ENCODE peak calls at places on chromosome 14, in ten cellular contexts. J, R, Z, X, L, F, V, Y, C and Q are unnamed samples. For H3K9me3, the result is how much of the 10 kb centered on the place peaks cover.

GRCh38 chr14:89368490-89369477 is 48.2 kb downstream of the FOXN3 start:
- DNase-seq in J (no peak), R (no peak), Z (no peak), X (no peak), L (peak), F (no peak), V (no peak), Y (no peak), C (no peak), Q (no peak)

GRCh38 chr14:104212206-104213095 is 74.1 kb downstream of the KIF26A start:
- DNase-seq in J (no peak), R (no peak), Z (peak), X (no peak), L (no peak), F (no peak), V (no peak), Y (no peak), C (peak), Q (no peak)

GRCh38 chr14:76929927-76930326 is 98.6 kb downstream of the IRF2BPL start:
- DNase-seq in J (no peak), R (no peak), Z (no peak), X (no peak), L (no peak), F (no peak), V (no peak), Y (peak), C (no peak), Q (peak)

GRCh38 chr14:104130974-104131651 is 7.3 kb upstream of the KIF26A start:
- DNase-seq in J (peak), R (peak), Z (peak), X (no peak), L (peak), F (no peak), V (no peak), Y (no peak), C (peak), Q (peak)

GRCh38 chr14:90239139-90239538 is 17.2 kb upstream of the PSMC1 start:
- DNase-seq in J (no peak), R (no peak), Z (no peak), X (peak), L (no peak), F (no peak), V (no peak), Y (no peak), C (no peak), Q (no peak)

GRCh38 chr14:51394391-51394790 is 154.3 kb downstream of the TMX1 start:
- DNase-seq in J (no peak), R (no peak), Z (no peak), X (peak), L (no peak), F (no peak), V (no peak), Y (no peak), C (no peak), Q (no peak)

GRCh38 chr14:60485600-60486251 is at the start of gene C14orf39:
- DNase-seq in J (no peak), R (peak), Z (peak), X (peak), L (no peak), F (peak), V (no peak), Y (no peak), C (no peak), Q (no peak)

GRCh38 chr14:83940253-83940652 is 1589.7 kb upstream of the FLRT2 start:
- DNase-seq in J (no peak), R (no peak), Z (no peak), X (no peak), L (no peak), F (no peak), V (no peak), Y (no peak), C (no peak), Q (no peak)

GRCh38 chr14:102583726-102584125 is 8.7 kb upstream of the RCOR1 start:
- DNase-seq in J (no peak), R (no peak), Z (no peak), X (no peak), L (no peak), F (no peak), V (no peak), Y (no peak), C (no peak), Q (no peak)

GRCh38 chr14:51884086-51884927 is 23.9 kb downstream of the GNG2 start:
- DNase-seq in J (no peak), R (no peak), Z (no peak), X (peak), L (no peak), F (no peak), V (no peak), Y (no peak), C (no peak), Q (no peak)

GRCh38 chr14:56224179-56224578 is 106.0 kb downstream of the PELI2 start:
- DNase-seq in J (no peak), R (no peak), Z (no peak), X (no peak), L (no peak), F (no peak), V (no peak), Y (no peak), C (no peak), Q (no peak)

GRCh38 chr14:77601846-77602609 is 14.4 kb downstream of the SPTLC2 start:
- DNase-seq in J (no peak), R (peak), Z (no peak), X (peak), L (no peak), F (no peak), V (no peak), Y (no peak), C (no peak), Q (no peak)

GRCh38 chr14:26281280-26281998 is 316.4 kb downstream of the NOVA1 start:
- DNase-seq in J (no peak), R (peak), Z (no peak), X (peak), L (no peak), F (no peak), V (no peak), Y (no peak), C (no peak), Q (no peak)

GRCh38 chr14:33709711-33710110 is 241.2 kb downstream of the EGLN3 start:
- DNase-seq in J (no peak), R (no peak), Z (no peak), X (no peak), L (no peak), F (no peak), V (no peak), Y (no peak), C (no peak), Q (no peak)

GRCh38 chr14:31886161-31886835 is 190.8 kb upstream of the ARHGAP5 start:
- DNase-seq in J (no peak), R (no peak), Z (no peak), X (peak), L (no peak), F (no peak), V (no peak), Y (no peak), C (no peak), Q (no peak)

GRCh38 chr14:95407342-95407741 is 87.6 kb upstream of the CLMN start:
- DNase-seq in J (no peak), R (no peak), Z (no peak), X (no peak), L (no peak), F (no peak), V (no peak), Y (no peak), C (no peak), Q (no peak)

GRCh38 chr14:49173765-49174373 is 412.3 kb downstream of the RPS29 start:
- DNase-seq in J (no peak), R (peak), Z (peak), X (peak), L (peak), F (peak), V (no peak), Y (no peak), C (no peak), Q (no peak)

GRCh38 chr14:104329793-104330192 is 191.4 kb downstream of the KIF26A start:
- DNase-seq in J (no peak), R (no peak), Z (no peak), X (no peak), L (no peak), F (no peak), V (no peak), Y (no peak), C (no peak), Q (no peak)

GRCh38 chr14:23055621-23056256 is 1.6 kb downstream of the CDH24 start:
- DNase-seq in J (no peak), R (no peak), Z (peak), X (peak), L (no peak), F (no peak), V (no peak), Y (peak), C (no peak), Q (no peak)

GRCh38 chr14:55889124-55889523 is 229.1 kb upstream of the PELI2 start:
- DNase-seq in J (no peak), R (peak), Z (no peak), X (no peak), L (no peak), F (no peak), V (peak), Y (no peak), C (no peak), Q (no peak)

GRCh38 chr14:68609012-68609411 is 183.9 kb downstream of the ZFP36L1 start:
- DNase-seq in J (peak), R (no peak), Z (no peak), X (no peak), L (no peak), F (no peak), V (no peak), Y (no peak), C (no peak), Q (no peak)

GRCh38 chr14:101857226-101857625 is 95.7 kb downstream of the PPP2R5C start:
- DNase-seq in J (no peak), R (peak), Z (no peak), X (no peak), L (no peak), F (no peak), V (no peak), Y (no peak), C (no peak), Q (no peak)

GRCh38 chr14:46034305-46034704 is 617.3 kb downstream of the RPL10L start:
- DNase-seq in J (no peak), R (no peak), Z (no peak), X (no peak), L (no peak), F (no peak), V (no peak), Y (no peak), C (no peak), Q (no peak)

GRCh38 chr14:72888202-72888601 is 5.7 kb downstream of the DPF3 start:
- DNase-seq in J (no peak), R (no peak), Z (no peak), X (no peak), L (no peak), F (no peak), V (no peak), Y (no peak), C (no peak), Q (no peak)

GRCh38 chr14:68707496-68707895 is 85.4 kb downstream of the ZFP36L1 start:
- DNase-seq in J (no peak), R (no peak), Z (no peak), X (no peak), L (no peak), F (no peak), V (no peak), Y (no peak), C (no peak), Q (no peak)

GRCh38 chr14:79056879-79057278 is 886.7 kb downstream of the NRXN3 start:
- DNase-seq in J (no peak), R (no peak), Z (no peak), X (peak), L (no peak), F (no peak), V (no peak), Y (no peak), C (no peak), Q (no peak)

GRCh38 chr14:56118611-56119181 is 485 bp downstream of the PELI2 start:
- DNase-seq in J (no peak), R (no peak), Z (peak), X (no peak), L (peak), F (no peak), V (no peak), Y (no peak), C (peak), Q (peak)

GRCh38 chr14:66572836-66573235 is 64.9 kb downstream of the GPHN start:
- DNase-seq in J (no peak), R (no peak), Z (no peak), X (peak), L (no peak), F (no peak), V (no peak), Y (no peak), C (no peak), Q (no peak)

GRCh38 chr14:66575939-66576338 is 68.0 kb downstream of the GPHN start:
- DNase-seq in J (no peak), R (no peak), Z (no peak), X (no peak), L (no peak), F (no peak), V (no peak), Y (no peak), C (no peak), Q (no peak)

DNA sequence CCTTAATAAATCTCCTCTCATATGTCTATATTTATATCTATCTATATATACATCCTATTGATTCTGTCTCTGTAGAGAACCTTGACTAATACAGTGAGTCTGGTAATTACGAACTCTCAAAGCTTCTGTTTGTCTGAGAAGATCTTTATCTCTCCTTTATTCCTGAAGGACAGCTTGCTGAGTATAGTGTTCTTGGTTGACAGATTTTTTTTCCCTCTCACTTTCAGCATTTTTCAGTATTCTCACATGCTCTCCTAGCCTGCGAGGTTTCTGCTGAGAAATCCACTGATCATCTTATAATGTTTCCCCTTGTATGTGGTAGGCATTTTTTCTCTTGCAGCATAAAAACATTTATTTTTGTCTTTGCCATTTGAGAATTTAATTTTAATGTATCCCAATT is 67.1 kb downstream of the GPHN start:
- DNase-seq in J (no peak), R (no peak), Z (no peak), X (no peak), L (no peak), F (no peak), V (no peak), Y (no peak), C (no peak), Q (no peak)
- H3K9me3 ChIP-seq in J (under half), R (under half), Z (under half), X (under half), L (half or more), F (under half), V (under half), Y (under half), C (half or more), Q (under half)

GRCh38 chr14:105926415-105927093 is 400.2 kb downstream of the TMEM121 start:
- DNase-seq in J (peak), R (no peak), Z (no peak), X (no peak), L (peak), F (no peak), V (no peak), Y (no peak), C (peak), Q (no peak)

GRCh38 chr14:105924951-105925591 is 398.7 kb downstream of the TMEM121 start:
- DNase-seq in J (peak), R (no peak), Z (no peak), X (no peak), L (peak), F (no peak), V (no peak), Y (no peak), C (peak), Q (no peak)

GRCh38 chr14:105927661-105928060 is 401.3 kb downstream of the TMEM121 start:
- DNase-seq in J (peak), R (no peak), Z (no peak), X (no peak), L (peak), F (no peak), V (no peak), Y (no peak), C (peak), Q (no peak)

GRCh38 chr14:105925615-105926414 is 399.4 kb downstream of the TMEM121 start:
- DNase-seq in J (peak), R (no peak), Z (no peak), X (no peak), L (peak), F (no peak), V (no peak), Y (no peak), C (peak), Q (no peak)

DNA sequence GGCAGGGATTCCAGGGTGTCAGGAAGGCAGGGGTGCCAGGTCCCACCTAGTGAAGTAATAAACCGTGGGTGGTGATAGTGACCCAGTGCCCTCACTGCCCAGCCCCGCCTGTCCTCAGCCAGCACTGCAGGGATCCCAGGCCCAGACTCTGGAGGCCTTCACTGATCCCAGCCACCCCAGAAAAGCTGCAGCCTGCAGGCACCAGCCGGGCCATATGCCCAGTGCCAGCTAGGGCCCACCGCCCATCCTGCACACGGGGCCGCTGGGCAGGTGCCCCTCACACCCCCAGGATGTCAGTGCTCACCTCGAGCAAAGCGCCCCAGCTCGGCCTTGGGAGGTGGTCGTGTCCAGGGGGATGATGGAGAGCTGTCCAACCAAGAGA is 400.7 kb downstream of the TMEM121 start:
- DNase-seq in J (no peak), R (no peak), Z (no peak), X (no peak), L (peak), F (no peak), V (no peak), Y (no peak), C (peak), Q (no peak)
- H3K9me3 ChIP-seq in J (under half), R (under half), Z (under half), X (under half), L (under half), F (under half), V (under half), Y (under half), C (under half), Q (under half)

DNA sequence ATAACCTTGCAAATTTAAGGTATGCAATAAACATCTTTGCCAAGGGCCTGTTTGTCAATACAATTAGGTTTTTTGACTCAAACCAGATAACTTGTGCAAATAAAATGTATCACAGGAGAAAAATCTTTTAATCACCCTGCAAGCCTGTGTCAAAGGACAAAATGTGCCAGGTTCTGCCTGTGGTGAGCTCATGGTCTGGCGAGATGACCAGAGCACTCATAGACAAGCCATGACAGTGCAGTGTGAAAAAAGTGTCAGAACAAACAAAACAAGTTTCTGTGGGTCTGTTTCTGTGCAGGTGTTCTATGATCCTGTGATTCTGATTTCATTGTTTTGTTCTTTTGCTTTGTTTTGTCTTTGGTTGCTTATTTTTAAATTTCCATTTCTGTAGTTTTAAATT is 847.2 kb downstream of the VRK1 start:
- DNase-seq in J (no peak), R (peak), Z (no peak), X (no peak), L (no peak), F (no peak), V (no peak), Y (no peak), C (no peak), Q (no peak)
- H3K9me3 ChIP-seq in J (under half), R (under half), Z (under half), X (under half), L (under half), F (under half), V (under half), Y (under half), C (under half), Q (under half)

DNA sequence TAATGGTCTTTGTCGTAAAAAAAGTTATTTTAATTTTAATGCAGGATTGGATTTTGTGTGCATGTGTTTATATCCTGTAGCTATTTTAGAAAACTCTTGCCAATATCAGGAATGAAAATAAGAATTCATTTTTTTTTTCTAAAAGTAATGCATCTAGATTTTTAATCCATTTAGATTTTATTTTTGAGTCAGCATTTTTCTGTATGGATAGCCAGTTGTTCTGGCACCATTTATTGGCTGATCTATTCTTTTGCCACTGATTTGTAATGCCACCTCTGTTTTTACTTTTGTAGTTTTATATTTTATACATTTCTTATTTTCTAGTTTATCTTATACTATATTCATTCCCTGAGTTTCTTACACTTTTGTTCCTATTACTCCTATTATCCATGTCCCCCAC is 343.0 kb downstream of the FOXG1 start:
- DNase-seq in J (no peak), R (no peak), Z (no peak), X (no peak), L (no peak), F (no peak), V (no peak), Y (no peak), C (no peak), Q (no peak)
- H3K9me3 ChIP-seq in J (under half), R (under half), Z (under half), X (under half), L (under half), F (under half), V (under half), Y (under half), C (under half), Q (under half)

DNA sequence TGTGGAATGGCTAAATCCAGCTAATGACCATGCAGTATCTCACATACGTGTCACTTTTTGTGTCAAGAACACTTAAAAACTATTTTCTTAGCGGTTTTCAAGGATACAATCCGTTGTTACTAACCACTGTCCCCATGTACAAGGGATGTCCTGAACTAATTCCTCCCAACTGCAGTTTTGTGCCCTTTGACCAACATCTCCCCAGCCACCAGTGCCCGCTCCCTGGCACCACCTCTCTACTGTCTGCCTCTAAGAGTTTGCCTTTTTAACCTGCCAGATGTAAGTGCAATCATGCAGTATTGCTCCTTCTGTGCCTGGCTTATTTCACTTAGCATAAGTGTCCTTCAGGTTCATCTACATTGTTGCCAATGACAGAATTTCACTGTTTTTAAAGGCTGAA is 315.7 kb downstream of the TMEM121 start:
- DNase-seq in J (no peak), R (no peak), Z (no peak), X (no peak), L (no peak), F (no peak), V (no peak), Y (no peak), C (no peak), Q (no peak)
- H3K9me3 ChIP-seq in J (under half), R (under half), Z (under half), X (under half), L (under half), F (under half), V (under half), Y (under half), C (under half), Q (under half)

GRCh38 chr14:105889666-105890473 is 363.5 kb downstream of the TMEM121 start:
- DNase-seq in J (peak), R (no peak), Z (peak), X (no peak), L (peak), F (no peak), V (no peak), Y (no peak), C (peak), Q (no peak)
- H3K9me3 ChIP-seq in J (under half), R (under half), Z (under half), X (under half), L (under half), F (under half), V (under half), Y (under half), C (under half), Q (under half)

GRCh38 chr14:106070242-106070641 is 543.9 kb downstream of the TMEM121 start:
- DNase-seq in J (no peak), R (no peak), Z (no peak), X (no peak), L (no peak), F (no peak), V (no peak), Y (no peak), C (no peak), Q (no peak)

GRCh38 chr14:106067935-106068334 is 541.6 kb downstream of the TMEM121 start:
- DNase-seq in J (no peak), R (no peak), Z (no peak), X (no peak), L (no peak), F (no peak), V (no peak), Y (no peak), C (no peak), Q (no peak)

DNA sequence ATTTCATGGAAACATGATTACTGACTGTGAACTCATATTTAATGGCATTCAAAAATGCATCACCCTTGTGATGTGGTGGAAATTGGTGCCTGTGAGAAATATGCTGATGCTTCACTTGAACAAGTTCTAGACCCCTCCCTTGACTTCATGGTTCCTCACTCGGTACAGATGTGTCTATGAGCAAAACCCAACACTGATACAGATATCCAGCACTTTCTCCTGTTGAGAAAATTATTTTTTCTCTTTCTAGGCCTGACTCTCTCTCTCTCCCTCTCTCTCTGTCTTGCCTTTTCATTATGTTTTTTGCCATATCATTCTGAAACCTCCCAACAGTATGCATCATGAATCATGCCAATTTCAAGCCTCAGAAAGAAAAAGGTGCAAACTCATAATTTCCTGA is 543.4 kb downstream of the TMEM121 start:
- DNase-seq in J (no peak), R (no peak), Z (no peak), X (no peak), L (no peak), F (no peak), V (no peak), Y (no peak), C (no peak), Q (no peak)
- H3K9me3 ChIP-seq in J (under half), R (under half), Z (under half), X (under half), L (under half), F (under half), V (under half), Y (under half), C (under half), Q (under half)